ENCODE peak calls at places on chromosomes 7 and 10, in six cellular contexts. One of them, this sample, is unnamed.

GRCh38 chr7:25194036-25194435 is 34.2 kb downstream of the NPVF start:
- DNase-seq in mesendoderm: peak
- DNase-seq in mesenchymal stem cell: no peak
- DNase-seq in trophoblast cell: peak
- DNase-seq in H1: no peak
- DNase-seq in IMR-90: no peak
- DNase-seq in this sample: no peak

GRCh38 chr7:117667456-117667855 is 187.6 kb downstream of the CFTR start:
- DNase-seq in trophoblast cell: no peak
- DNase-seq in IMR-90: peak
- DNase-seq in H1: no peak
- DNase-seq in mesendoderm: no peak
- DNase-seq in mesenchymal stem cell: peak
- DNase-seq in this sample: no peak

GRCh38 chr7:154750353-154750801 is 252.5 kb downstream of the PAXIP1 start:
- DNase-seq in H1: no peak
- DNase-seq in IMR-90: no peak
- DNase-seq in trophoblast cell: no peak
- DNase-seq in mesenchymal stem cell: no peak
- DNase-seq in mesendoderm: no peak
- DNase-seq in this sample: no peak

GRCh38 chr10:77400041-77400440 is 237.6 kb downstream of the KCNMA1 start:
- DNase-seq in mesendoderm: no peak
- DNase-seq in H1: no peak
- DNase-seq in mesenchymal stem cell: no peak
- DNase-seq in IMR-90: no peak
- DNase-seq in trophoblast cell: no peak
- DNase-seq in this sample: no peak

GRCh38 chr7:36827914-36828313 is 103.6 kb upstream of the AOAH start:
- DNase-seq in H1: no peak
- DNase-seq in mesendoderm: no peak
- DNase-seq in trophoblast cell: peak
- DNase-seq in IMR-90: no peak
- DNase-seq in mesenchymal stem cell: no peak
- DNase-seq in this sample: no peak

GRCh38 chr10:57917019-57917418 is 350.7 kb downstream of the IPMK start:
- DNase-seq in trophoblast cell: no peak
- DNase-seq in mesendoderm: no peak
- DNase-seq in mesenchymal stem cell: no peak
- DNase-seq in IMR-90: no peak
- DNase-seq in H1: no peak
- DNase-seq in this sample: no peak

GRCh38 chr10:3631709-3632330 is 153.2 kb downstream of the KLF6 start:
- DNase-seq in mesendoderm: no peak
- DNase-seq in IMR-90: peak
- DNase-seq in H1: no peak
- DNase-seq in mesenchymal stem cell: no peak
- DNase-seq in trophoblast cell: peak
- DNase-seq in this sample: no peak

GRCh38 chr7:20417260-20417659 is 86.6 kb downstream of the ITGB8 start:
- DNase-seq in IMR-90: no peak
- DNase-seq in trophoblast cell: no peak
- DNase-seq in mesendoderm: no peak
- DNase-seq in mesenchymal stem cell: no peak
- DNase-seq in H1: no peak
- DNase-seq in this sample: no peak

GRCh38 chr10:84818956-84819355 is 490.6 kb downstream of the CCSER2 start:
- DNase-seq in mesenchymal stem cell: no peak
- DNase-seq in H1: no peak
- DNase-seq in trophoblast cell: no peak
- DNase-seq in mesendoderm: no peak
- DNase-seq in IMR-90: no peak
- DNase-seq in this sample: no peak

GRCh38 chr7:34190299-34190698 is 285.0 kb downstream of the BMPER start:
- DNase-seq in H1: no peak
- DNase-seq in IMR-90: no peak
- DNase-seq in mesenchymal stem cell: no peak
- DNase-seq in mesendoderm: no peak
- DNase-seq in trophoblast cell: no peak
- DNase-seq in this sample: no peak

GRCh38 chr7:36951257-36951697 is 227.0 kb upstream of the AOAH start:
- DNase-seq in IMR-90: no peak
- DNase-seq in H1: no peak
- DNase-seq in mesendoderm: no peak
- DNase-seq in mesenchymal stem cell: no peak
- DNase-seq in trophoblast cell: no peak
- DNase-seq in this sample: no peak

GRCh38 chr7:19294629-19295028 is 149.4 kb upstream of the FERD3L start:
- DNase-seq in H1: no peak
- DNase-seq in trophoblast cell: no peak
- DNase-seq in mesenchymal stem cell: no peak
- DNase-seq in mesendoderm: no peak
- DNase-seq in IMR-90: peak
- DNase-seq in this sample: no peak

GRCh38 chr7:158816271-158816670 is 13.0 kb downstream of the ESYT2 start:
- DNase-seq in IMR-90: no peak
- DNase-seq in mesendoderm: peak
- DNase-seq in H1: peak
- DNase-seq in mesenchymal stem cell: peak
- DNase-seq in trophoblast cell: peak
- DNase-seq in this sample: no peak

GRCh38 chr10:52146766-52147165 is 167.3 kb upstream of the DKK1 start:
- DNase-seq in H1: no peak
- DNase-seq in mesenchymal stem cell: peak
- DNase-seq in mesendoderm: no peak
- DNase-seq in trophoblast cell: no peak
- DNase-seq in IMR-90: peak
- DNase-seq in this sample: no peak

GRCh38 chr7:65980478-65981250 is 1.3 kb downstream of the GUSB start:
- DNase-seq in trophoblast cell: peak
- DNase-seq in mesenchymal stem cell: peak
- DNase-seq in H1: no peak
- DNase-seq in mesendoderm: peak
- DNase-seq in IMR-90: no peak
- DNase-seq in this sample: no peak

GRCh38 chr10:60430017-60430416 is 40.3 kb upstream of the ANK3 start:
- DNase-seq in H1: no peak
- DNase-seq in trophoblast cell: no peak
- DNase-seq in mesenchymal stem cell: no peak
- DNase-seq in IMR-90: peak
- DNase-seq in mesendoderm: no peak
- DNase-seq in this sample: no peak

GRCh38 chr10:90960355-90960814 is 39.5 kb upstream of the ANKRD1 start:
- DNase-seq in trophoblast cell: peak
- DNase-seq in mesenchymal stem cell: peak
- DNase-seq in mesendoderm: peak
- DNase-seq in H1: no peak
- DNase-seq in IMR-90: peak
- DNase-seq in this sample: no peak

GRCh38 chr10:19329475-19329874 is 280.9 kb downstream of the MALRD1 start:
- DNase-seq in trophoblast cell: no peak
- DNase-seq in mesendoderm: no peak
- DNase-seq in H1: no peak
- DNase-seq in mesenchymal stem cell: no peak
- DNase-seq in IMR-90: no peak
- DNase-seq in this sample: no peak

GRCh38 chr7:27112361-27112760 is 9.9 kb upstream of the HOXA2 start:
- DNase-seq in IMR-90: peak
- DNase-seq in H1: no peak
- DNase-seq in mesendoderm: no peak
- DNase-seq in trophoblast cell: no peak
- DNase-seq in mesenchymal stem cell: no peak
- DNase-seq in this sample: no peak

GRCh38 chr10:120794390-120794789 is 56.8 kb upstream of the WDR11 start:
- DNase-seq in trophoblast cell: no peak
- DNase-seq in mesendoderm: no peak
- DNase-seq in IMR-90: no peak
- DNase-seq in H1: no peak
- DNase-seq in mesenchymal stem cell: no peak
- DNase-seq in this sample: no peak

GRCh38 chr10:934746-935406 is 3.4 kb upstream of the LARP4B start:
- DNase-seq in IMR-90: no peak
- DNase-seq in mesenchymal stem cell: no peak
- DNase-seq in H1: no peak
- DNase-seq in mesendoderm: no peak
- DNase-seq in trophoblast cell: no peak
- DNase-seq in this sample: no peak

GRCh38 chr10:932589-932988 is 1.1 kb upstream of the LARP4B start:
- DNase-seq in H1: no peak
- DNase-seq in IMR-90: no peak
- DNase-seq in mesenchymal stem cell: no peak
- DNase-seq in trophoblast cell: no peak
- DNase-seq in mesendoderm: no peak
- DNase-seq in this sample: no peak

GRCh38 chr10:930415-931325 is 835 bp downstream of the LARP4B start:
- DNase-seq in H1: peak
- DNase-seq in mesendoderm: peak
- DNase-seq in mesenchymal stem cell: peak
- DNase-seq in IMR-90: peak
- DNase-seq in trophoblast cell: peak
- DNase-seq in this sample: peak

GRCh38 chr10:929965-930364 is 1.5 kb downstream of the LARP4B start:
- DNase-seq in trophoblast cell: peak
- DNase-seq in mesendoderm: no peak
- DNase-seq in mesenchymal stem cell: peak
- DNase-seq in IMR-90: no peak
- DNase-seq in H1: no peak
- DNase-seq in this sample: no peak

GRCh38 chr10:931326-932318 is at the start of gene LARP4B:
- DNase-seq in mesenchymal stem cell: peak
- DNase-seq in mesendoderm: peak
- DNase-seq in H1: peak
- DNase-seq in trophoblast cell: peak
- DNase-seq in IMR-90: peak
- DNase-seq in this sample: peak
- H2BK120ac ChIP-seq in mesenchymal stem cell: peak
- H2BK120ac ChIP-seq in mesendoderm: peak
- H2BK120ac ChIP-seq in H1: no peak
- H2BK120ac ChIP-seq in trophoblast cell: peak
- H2BK120ac ChIP-seq in IMR-90: no peak
- H2BK120ac ChIP-seq in this sample: no peak

DNA sequence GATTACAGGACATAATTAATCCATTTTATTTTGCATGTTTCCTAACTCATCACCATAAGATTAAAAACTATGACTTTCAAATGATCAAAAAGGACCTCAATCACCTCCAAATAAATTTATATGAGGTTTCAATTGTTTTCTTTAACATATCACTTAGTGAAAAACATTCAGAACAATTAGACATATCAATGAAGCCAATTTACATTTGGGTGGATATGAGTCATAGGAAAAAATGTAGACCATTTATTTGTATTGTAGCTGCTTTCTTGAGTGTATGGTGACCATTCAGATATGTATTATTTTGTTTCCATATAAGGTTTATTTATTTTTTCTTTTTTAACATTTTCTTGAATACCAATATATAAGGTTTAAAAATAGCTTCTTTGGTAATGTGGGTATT is 13.3 kb upstream of the EXOC6 start:
- DNase-seq in trophoblast cell: no peak
- DNase-seq in mesendoderm: no peak
- DNase-seq in H1: no peak
- DNase-seq in mesenchymal stem cell: no peak
- DNase-seq in IMR-90: peak
- DNase-seq in this sample: no peak
- H3K4me3 ChIP-seq in trophoblast cell: no peak
- H3K4me3 ChIP-seq in mesendoderm: no peak
- H3K4me3 ChIP-seq in H1: no peak
- H3K4me3 ChIP-seq in mesenchymal stem cell: no peak
- H3K4me3 ChIP-seq in IMR-90: no peak
- H3K4me3 ChIP-seq in this sample: no peak

DNA sequence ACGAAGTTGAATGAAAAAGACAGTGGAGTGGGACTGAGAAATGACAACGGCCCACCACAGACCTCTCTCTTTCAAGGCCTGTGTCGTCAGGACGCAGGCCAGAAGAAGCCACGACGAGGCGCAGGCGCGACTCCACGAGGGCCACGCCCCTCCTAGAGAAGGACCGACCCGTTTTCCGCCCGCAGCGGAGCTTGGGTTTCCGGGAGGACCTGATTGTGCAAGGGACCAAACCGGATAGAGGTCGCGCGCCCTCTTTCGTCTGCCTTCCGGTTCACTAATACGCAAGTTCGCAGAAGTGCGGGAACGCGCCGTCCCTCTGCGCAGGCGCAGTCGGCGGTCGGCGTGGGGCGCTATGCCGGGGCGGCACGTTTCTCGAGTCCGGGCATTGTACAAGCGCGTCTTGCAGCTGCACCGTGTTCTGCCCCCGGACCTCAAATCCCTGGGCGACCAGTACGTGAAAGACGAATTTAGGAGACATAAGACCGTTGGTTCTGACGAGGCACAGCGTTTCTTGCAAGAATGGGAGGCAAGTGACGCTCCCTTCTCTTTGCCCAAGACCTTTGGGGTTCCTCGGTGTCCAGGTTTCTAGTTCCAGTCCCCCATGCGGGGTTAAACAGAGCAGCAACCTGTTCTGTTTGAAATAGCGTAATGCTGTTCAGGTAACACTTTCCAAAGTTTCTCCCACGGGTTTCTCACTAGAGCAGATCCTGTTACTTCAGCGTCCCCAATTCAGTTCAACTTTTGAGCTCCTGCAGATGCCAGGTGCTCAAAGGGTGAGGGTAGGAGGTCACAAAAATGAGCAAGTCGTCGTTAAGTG is at the start of gene SDHAF3:
- DNase-seq in H1: peak
- DNase-seq in mesendoderm: peak
- DNase-seq in trophoblast cell: peak
- DNase-seq in IMR-90: peak
- DNase-seq in mesenchymal stem cell: peak
- DNase-seq in this sample: peak
- H3K18ac ChIP-seq in H1: peak
- H3K18ac ChIP-seq in mesendoderm: no peak
- H3K18ac ChIP-seq in trophoblast cell: peak
- H3K18ac ChIP-seq in IMR-90: peak
- H3K18ac ChIP-seq in mesenchymal stem cell: peak
- H3K18ac ChIP-seq in this sample: peak

GRCh38 chr10:43574906-43575305 is 490 bp upstream of the ZNF239 start:
- DNase-seq in mesenchymal stem cell: no peak
- DNase-seq in IMR-90: no peak
- DNase-seq in mesendoderm: no peak
- DNase-seq in H1: no peak
- DNase-seq in trophoblast cell: no peak
- DNase-seq in this sample: no peak

GRCh38 chr10:43574035-43574892 is at the start of gene ZNF239:
- DNase-seq in mesendoderm: peak
- DNase-seq in trophoblast cell: peak
- DNase-seq in IMR-90: peak
- DNase-seq in H1: peak
- DNase-seq in mesenchymal stem cell: peak
- DNase-seq in this sample: peak

GRCh38 chr10:43573250-43574034 is 974 bp downstream of the ZNF239 start:
- DNase-seq in H1: no peak
- DNase-seq in mesenchymal stem cell: no peak
- DNase-seq in mesendoderm: peak
- DNase-seq in trophoblast cell: peak
- DNase-seq in IMR-90: peak
- DNase-seq in this sample: no peak

DNA sequence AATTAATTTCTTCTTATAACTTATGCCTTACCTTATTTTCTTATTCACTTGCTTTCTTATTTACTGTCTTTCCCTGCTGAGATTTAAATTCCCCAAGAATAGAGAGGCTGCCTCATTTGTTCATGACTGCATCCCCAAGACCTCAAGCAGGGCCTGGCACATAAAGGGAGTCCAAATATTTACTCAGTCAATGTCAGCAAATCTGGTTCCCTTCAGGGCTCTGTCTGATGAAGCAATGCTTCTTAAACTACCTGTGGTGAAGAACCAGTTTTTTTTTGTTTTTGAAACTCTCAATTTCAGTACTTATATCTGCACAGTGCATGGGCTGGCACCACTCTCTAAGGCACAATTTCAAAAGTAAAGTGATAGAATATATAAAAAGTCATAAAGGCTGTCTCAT is 4.7 kb downstream of the ZNF239 start:
- DNase-seq in mesenchymal stem cell: no peak
- DNase-seq in trophoblast cell: no peak
- DNase-seq in IMR-90: no peak
- DNase-seq in mesendoderm: no peak
- DNase-seq in H1: no peak
- DNase-seq in this sample: no peak
- H2BK120ac ChIP-seq in mesenchymal stem cell: no peak
- H2BK120ac ChIP-seq in trophoblast cell: no peak
- H2BK120ac ChIP-seq in IMR-90: no peak
- H2BK120ac ChIP-seq in mesendoderm: no peak
- H2BK120ac ChIP-seq in H1: no peak
- H2BK120ac ChIP-seq in this sample: no peak